ENCODE peak calls at places on chromosomes 11 and 22, in ten cellular contexts. T, K, O, Y, S, F, P, W, V and Z are unnamed samples.

GRCh38 chr11:126890561-126890960 is 110.0 kb downstream of the KIRREL3 start:
- DNase-seq in T (no peak), K (no peak), O (no peak), Y (no peak), S (no peak), F (no peak), P (no peak), W (no peak), V (no peak), Z (no peak)

GRCh38 chr11:66864172-66864901 is 7.5 kb downstream of the LRFN4 start:
- DNase-seq in T (no peak), K (no peak), O (no peak), Y (no peak), S (no peak), F (no peak), P (peak; percentile 89), W (no peak), V (no peak), Z (no peak)

GRCh38 chr11:87421422-87421821 is 383.7 kb downstream of the TMEM135 start:
- DNase-seq in T (no peak), K (peak; percentile 89), O (peak; percentile 68), Y (peak; percentile 89), S (peak; percentile 84), F (no peak), P (no peak), W (peak; percentile 22), V (peak; percentile 82), Z (peak; percentile 94)

GRCh38 chr11:73598719-73599379 is 937 bp upstream of the FAM168A start:
- DNase-seq in T (no peak), K (no peak), O (no peak), Y (no peak), S (no peak), F (no peak), P (no peak), W (no peak), V (no peak), Z (no peak)

GRCh38 chr11:104602643-104603042 is 295.6 kb downstream of the CASP12 start:
- DNase-seq in T (no peak), K (peak; percentile 18), O (no peak), Y (no peak), S (no peak), F (no peak), P (no peak), W (no peak), V (no peak), Z (no peak)

GRCh38 chr11:35986958-35987357 is 43.1 kb downstream of the LDLRAD3 start:
- DNase-seq in T (no peak), K (peak; percentile 36), O (no peak), Y (no peak), S (no peak), F (no peak), P (no peak), W (no peak), V (no peak), Z (no peak)

GRCh38 chr11:127965947-127966668 is 621.2 kb downstream of the ETS1 start:
- DNase-seq in T (no peak), K (peak; percentile 47), O (no peak), Y (peak; percentile 7), S (no peak), F (no peak), P (no peak), W (no peak), V (no peak), Z (peak; percentile 4)

GRCh38 chr22:19772422-19772672 is 11.8 kb downstream of the TBX1 start:
- DNase-seq in T (no peak), K (no peak), O (no peak), Y (no peak), S (no peak), F (no peak), P (no peak), W (no peak), V (no peak), Z (no peak)

GRCh38 chr11:114166897-114167323 is 107.4 kb downstream of the ZBTB16 start:
- DNase-seq in T (no peak), K (peak; percentile 85), O (no peak), Y (peak; percentile 95), S (peak; percentile 36), F (peak; percentile 58), P (no peak), W (no peak), V (peak; percentile 96), Z (peak; percentile 93)

DNA sequence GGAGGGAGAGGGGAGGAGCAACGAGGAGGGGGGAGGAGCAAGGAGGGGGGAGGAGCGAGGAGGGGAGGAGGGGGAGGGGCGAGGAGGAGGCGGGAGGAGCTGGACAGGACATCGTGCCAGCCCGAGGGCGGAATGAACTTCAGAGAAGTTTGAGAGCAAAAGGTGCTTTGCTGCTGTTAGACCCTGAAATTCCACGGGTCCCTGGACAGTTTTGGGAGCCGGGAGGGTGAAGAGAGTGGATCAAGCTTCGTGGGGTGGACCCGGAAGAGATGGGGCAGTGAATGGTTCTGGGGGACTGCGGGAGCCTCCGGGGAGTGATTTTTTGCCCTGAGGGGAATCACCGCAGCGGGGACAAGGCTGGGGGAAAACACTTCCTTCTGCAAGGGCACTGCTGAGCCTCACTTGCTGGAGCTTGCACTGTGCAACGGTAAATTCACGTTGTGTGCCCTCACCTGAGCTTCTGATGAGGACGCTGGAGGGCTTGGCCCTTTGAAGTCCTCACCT is 10.7 kb upstream of the NLRP6 start:
- DNase-seq in T (no peak), K (no peak), O (no peak), Y (no peak), S (no peak), F (peak; percentile 94), P (peak; percentile 82), W (no peak), V (no peak), Z (no peak)
- TF ChIP-seq CTCF in T (no peak), K (no peak), O (no peak), Y (no peak), S (no peak), F (no peak), P (no peak), W (no peak), V (no peak), Z (no peak)

GRCh38 chr22:42914511-42915076 is 57.5 kb upstream of the ARFGAP3 start:
- DNase-seq in T (no peak), K (no peak), O (no peak), Y (no peak), S (no peak), F (no peak), P (no peak), W (no peak), V (no peak), Z (no peak)

GRCh38 chr22:42912049-42912448 is 55.0 kb upstream of the ARFGAP3 start:
- DNase-seq in T (no peak), K (no peak), O (no peak), Y (peak; percentile 29), S (no peak), F (no peak), P (no peak), W (no peak), V (no peak), Z (peak; percentile 38)

GRCh38 chr22:42915980-42916765 is 59.1 kb upstream of the ARFGAP3 start:
- DNase-seq in T (no peak), K (no peak), O (no peak), Y (no peak), S (no peak), F (no peak), P (no peak), W (no peak), V (no peak), Z (no peak)

GRCh38 chr22:42910221-42910942 is 53.3 kb upstream of the ARFGAP3 start:
- DNase-seq in T (no peak), K (no peak), O (no peak), Y (no peak), S (no peak), F (no peak), P (no peak), W (no peak), V (no peak), Z (no peak)

DNA sequence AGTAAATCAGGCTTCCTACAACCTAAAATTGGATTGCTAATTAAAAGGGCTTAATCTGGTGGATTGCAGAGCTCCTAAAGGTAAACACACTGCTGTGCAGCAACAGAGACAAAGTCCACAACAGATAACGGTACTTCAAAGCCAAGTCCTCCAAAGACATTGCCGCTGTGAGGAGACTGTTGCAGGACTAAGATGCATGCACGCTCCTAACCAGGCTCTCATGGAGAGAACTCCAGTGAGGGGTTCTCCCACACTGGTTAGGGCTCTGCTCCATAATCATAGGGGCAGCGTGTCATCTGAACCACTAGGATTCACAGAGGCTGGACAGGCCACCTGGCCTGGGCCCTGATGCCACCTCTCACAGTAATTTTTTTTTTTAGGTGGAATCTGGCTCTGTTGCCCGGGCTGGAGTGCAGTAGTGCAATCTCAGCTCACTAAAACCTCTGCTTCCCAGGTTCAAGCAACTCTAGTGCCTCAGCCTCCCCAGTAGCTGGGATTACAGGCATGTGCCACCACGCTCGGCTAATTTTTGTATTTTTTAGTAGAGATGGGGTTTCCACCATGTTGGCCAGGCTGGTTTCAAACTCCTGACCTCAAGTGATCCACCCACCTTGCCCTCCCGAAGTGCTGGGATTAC is 56.9 kb upstream of the ARFGAP3 start:
- DNase-seq in T (no peak), K (no peak), O (no peak), Y (no peak), S (no peak), F (no peak), P (no peak), W (no peak), V (no peak), Z (no peak)
- H3K4me3 ChIP-seq in T (no peak overlapping the region), K (no peak overlapping the region), O (no peak overlapping the region), Y (no peak overlapping the region), S (no peak overlapping the region), F (no peak overlapping the region), P (no peak overlapping the region), W (no peak overlapping the region), V (no peak overlapping the region), Z (no peak overlapping the region)

GRCh38 chr11:99019676-99020075 is 1.1 kb upstream of the CNTN5 start:
- DNase-seq in T (no peak), K (no peak), O (no peak), Y (no peak), S (no peak), F (no peak), P (no peak), W (no peak), V (no peak), Z (no peak)

GRCh38 chr11:99015634-99016454 is 4.9 kb upstream of the CNTN5 start:
- DNase-seq in T (no peak), K (peak; percentile 55), O (peak; percentile 12), Y (peak; percentile 77), S (peak; percentile 7), F (no peak), P (no peak), W (no peak), V (peak; percentile 29), Z (peak; percentile 78)

GRCh38 chr11:99020324-99021225 is at the start of gene CNTN5:
- DNase-seq in T (peak; percentile 28), K (peak; percentile 7), O (no peak), Y (peak; percentile 46), S (no peak), F (peak; percentile 84), P (peak; percentile 42), W (no peak), V (peak; percentile 3), Z (peak; percentile 63)
- TF ChIP-seq CTCF in T (peak; percentile 16), K (no peak), O (no peak), Y (no peak), S (no peak), F (no peak), P (no peak), W (no peak), V (no peak), Z (peak; percentile 35)

GRCh38 chr22:33302049-33302545 is 243.9 kb upstream of the SYN3 start:
- DNase-seq in T (peak; percentile 85), K (peak; percentile 45), O (peak; percentile 0), Y (peak; percentile 71), S (peak; percentile 37), F (peak; percentile 95), P (peak; percentile 75), W (peak; percentile 89), V (peak; percentile 33), Z (peak; percentile 77)
- H3K4me3 ChIP-seq in T (no peak overlapping the region), K (no peak overlapping the region), O (no peak overlapping the region), Y (no peak overlapping the region), S (no peak overlapping the region), F (no peak overlapping the region), P (no peak overlapping the region), W (no peak overlapping the region), V (no peak overlapping the region), Z (peak overlapping the region; percentile 20)